ENCODE peak calls at places on chromosomes 11 and 22, in four cellular contexts. H is K562, A is GM12878, M is HepG2. W is an unnamed sample.

GRCh38 chr11:95791385-95792033 is 1.2 kb downstream of the CEP57 start:
- DNase-seq in H (no peak), A (no peak), M (no peak), W (no peak)

GRCh38 chr22:47204002-47204979 is 441.8 kb downstream of the TBC1D22A start:
- DNase-seq in H (no peak), A (no peak), M (no peak), W (no peak)

GRCh38 chr22:40982482-40983385 is 31.6 kb downstream of the RBX1 start:
- DNase-seq in H (no peak), A (no peak), M (no peak), W (no peak)

GRCh38 chr22:24338701-24339451 is 68.2 kb downstream of the SPECC1L start:
- DNase-seq in H (no peak), A (no peak), M (no peak), W (no peak)

GRCh38 chr22:19043111-19044085 is 78.8 kb downstream of the DGCR2 start:
- DNase-seq in H (no peak), A (no peak), M (no peak), W (no peak)

GRCh38 chr11:128532016-128532570 is 55.3 kb downstream of the ETS1 start:
- DNase-seq in H (no peak), A (no peak), M (no peak), W (no peak)

GRCh38 chr11:119445850-119446249 is 22.9 kb upstream of the THY1 start:
- DNase-seq in H (no peak), A (no peak), M (no peak), W (no peak)

GRCh38 chr11:119728651-119729580 is at the start of gene NECTIN1:
- DNase-seq in H (peak; percentile 79), A (no peak), M (peak; percentile 76), W (peak; percentile 96)

GRCh38 chr11:115918579-115918978 is 414.4 kb upstream of the CADM1 start:
- DNase-seq in H (no peak), A (no peak), M (no peak), W (no peak)

GRCh38 chr22:49502126-49502826 is 325.4 kb downstream of the BRD1 start:
- DNase-seq in H (no peak), A (no peak), M (peak; percentile 19), W (no peak)

GRCh38 chr11:109619498-109619897 is 197.5 kb downstream of the C11orf87 start:
- DNase-seq in H (no peak), A (no peak), M (no peak), W (no peak)

GRCh38 chr11:64629796-64630562 is 39.0 kb downstream of the SLC22A12 start:
- DNase-seq in H (peak; percentile 92), A (no peak), M (no peak), W (peak; percentile 85)

GRCh38 chr11:7490535-7490934 is 5.2 kb downstream of the OLFML1 start:
- DNase-seq in H (no peak), A (no peak), M (no peak), W (no peak)

GRCh38 chr11:108498046-108498815 is at the start of gene POGLUT3:
- DNase-seq in H (peak; percentile 81), A (no peak), M (peak; percentile 41), W (peak; percentile 93)

GRCh38 chr11:63530021-63530420 is 6.6 kb upstream of the PLAAT4 start:
- DNase-seq in H (no peak), A (no peak), M (no peak), W (no peak)

GRCh38 chr11:91813263-91813662 is 411.4 kb upstream of the FAT3 start:
- DNase-seq in H (no peak), A (no peak), M (no peak), W (no peak)

GRCh38 chr11:107565219-107565937 is at the start of gene ALKBH8:
- DNase-seq in H (peak; percentile 83), A (peak; percentile 50), M (peak; percentile 54), W (peak; percentile 73)

GRCh38 chr11:47593934-47594855 is at the start of gene C1QTNF4:
- DNase-seq in H (no peak), A (no peak), M (no peak), W (peak; percentile 86)

GRCh38 chr11:47130541-47130940 is 46.1 kb downstream of the ARFGAP2 start:
- DNase-seq in H (peak; percentile 29), A (no peak), M (no peak), W (no peak)

GRCh38 chr11:95068549-95068948 is 1.8 kb downstream of the SRSF8 start:
- DNase-seq in H (peak; percentile 95), A (peak; percentile 88), M (peak; percentile 95), W (peak; percentile 68)

GRCh38 chr11:17822021-17822781 is 87.6 kb downstream of the KCNC1 start:
- DNase-seq in H (no peak), A (no peak), M (no peak), W (no peak)

GRCh38 chr11:116613201-116613910 is 159.4 kb downstream of the BUD13 start:
- DNase-seq in H (no peak), A (no peak), M (no peak), W (no peak)

GRCh38 chr11:25435197-25435596 is 896.7 kb upstream of the ANO3 start:
- DNase-seq in H (no peak), A (no peak), M (peak; percentile 31), W (no peak)

GRCh38 chr22:27726726-27727449 is 74.7 kb downstream of the MN1 start:
- DNase-seq in H (peak; percentile 95), A (no peak), M (peak; percentile 4), W (no peak)

GRCh38 chr22:17106785-17107546 is 14.2 kb downstream of the TMEM121B start:
- DNase-seq in H (no peak), A (no peak), M (no peak), W (no peak)

GRCh38 chr11:12276356-12276755 is 101.0 kb upstream of the PARVA start:
- DNase-seq in H (no peak), A (no peak), M (no peak), W (no peak)

GRCh38 chr11:3225159-3225758 is 6.6 kb upstream of the MRGPRG start:
- DNase-seq in H (no peak), A (no peak), M (no peak), W (peak; percentile 39)

GRCh38 chr22:47192651-47193437 is 430.4 kb downstream of the TBC1D22A start:
- DNase-seq in H (peak; percentile 18), A (no peak), M (no peak), W (no peak)

GRCh38 chr11:120601566-120601965 is 90.0 kb downstream of the GRIK4 start:
- DNase-seq in H (no peak), A (no peak), M (no peak), W (no peak)

GRCh38 chr22:39343259-39344045 is 6.3 kb upstream of the SYNGR1 start:
- DNase-seq in H (peak; percentile 70), A (peak; percentile 36), M (peak; percentile 70), W (peak; percentile 59)

GRCh38 chr11:119829407-119829806 is 100.4 kb upstream of the NECTIN1 start:
- DNase-seq in H (no peak), A (no peak), M (no peak), W (no peak)

GRCh38 chr22:46065733-46066454 is 84.4 kb upstream of the PPARA start:
- DNase-seq in H (no peak), A (no peak), M (no peak), W (no peak)

GRCh38 chr11:16095756-16096155 is 260.6 kb downstream of the SOX6 start:
- DNase-seq in H (no peak), A (no peak), M (no peak), W (no peak)

GRCh38 chr22:23574371-23574811 is 5.7 kb downstream of the IGLL1 start:
- DNase-seq in H (no peak), A (no peak), M (no peak), W (no peak)

GRCh38 chr11:33065445-33066178 is 26.2 kb downstream of the TCP11L1 start:
- DNase-seq in H (peak; percentile 77), A (no peak), M (peak; percentile 50), W (peak; percentile 74)

GRCh38 chr11:46524201-46524600 is 69.6 kb downstream of the AMBRA1 start:
- DNase-seq in H (no peak), A (no peak), M (no peak), W (no peak)

DNA sequence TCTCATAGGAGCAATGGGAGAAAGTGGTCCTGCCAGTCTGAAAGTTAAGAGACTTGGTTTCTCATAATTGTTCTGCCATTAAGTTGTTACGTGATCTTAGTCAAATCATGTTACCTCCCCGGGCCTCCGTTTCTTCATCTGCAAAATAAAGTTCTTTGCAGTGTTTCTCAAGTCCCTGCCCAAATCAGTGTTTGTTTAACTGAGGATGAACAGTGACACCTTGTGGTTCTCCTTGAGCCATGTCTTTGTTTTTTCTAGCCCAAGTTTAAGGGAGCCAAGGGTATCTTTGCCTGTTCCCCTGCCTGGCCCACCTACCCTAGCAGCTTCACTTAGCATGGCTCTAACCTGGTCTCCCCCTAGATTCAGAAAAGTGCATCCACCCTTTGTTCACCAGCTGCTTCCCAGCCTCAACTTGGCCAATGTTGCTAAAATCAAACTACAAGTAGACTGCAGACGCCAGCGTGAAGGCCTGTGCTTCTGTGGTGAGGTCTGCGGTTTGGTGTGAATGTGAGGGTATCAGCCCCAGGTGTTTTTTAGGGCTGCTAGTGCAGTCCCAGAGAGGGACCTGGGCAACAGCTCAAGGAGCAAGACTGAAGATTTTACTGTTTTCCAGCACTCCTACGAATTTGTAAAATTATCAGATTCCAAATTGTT is 35.5 kb downstream of the FZD4 start:
- DNase-seq in H (peak; percentile 69), A (no peak), M (peak; percentile 43), W (peak; percentile 56)
- TF ChIP-seq FOXM1 in H (no peak), A (no peak), M (no peak), W (no peak)

DNA sequence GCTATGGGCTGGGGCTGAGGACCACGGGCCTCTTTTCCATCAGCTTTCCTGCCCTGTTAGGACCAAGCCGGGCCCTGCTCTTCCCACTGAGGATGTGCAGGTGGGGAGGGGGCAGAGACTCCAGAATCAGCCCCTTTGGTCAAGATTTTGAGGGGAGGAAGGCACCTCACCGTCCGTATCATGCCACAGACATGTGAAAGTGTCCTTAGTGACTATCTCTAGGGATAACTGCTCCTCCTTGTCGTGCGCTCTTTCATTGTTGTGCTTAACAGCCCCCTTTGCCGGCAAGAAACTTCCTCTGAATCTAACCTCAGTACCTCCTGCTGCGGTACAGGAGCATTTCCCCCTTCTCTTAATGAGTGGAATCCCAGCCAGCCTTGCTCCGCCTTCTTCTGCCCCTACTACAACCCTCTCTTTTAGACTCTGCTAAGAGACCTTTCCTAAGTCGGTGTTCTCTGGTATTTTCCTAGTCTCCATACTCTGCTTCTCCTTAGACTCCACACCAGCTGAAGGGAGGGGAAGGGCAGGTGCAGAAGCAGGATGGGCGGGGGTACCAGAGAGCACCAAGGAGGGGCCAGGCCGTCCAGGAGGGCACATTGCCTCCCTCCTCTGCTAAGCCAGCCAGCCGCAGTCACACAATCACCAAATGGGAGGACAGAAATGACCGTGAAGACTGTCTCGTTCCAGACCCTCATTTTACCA is 1.4 kb upstream of the B3GAT1 start:
- DNase-seq in H (no peak), A (no peak), M (no peak), W (no peak)
- TF ChIP-seq JUND in H (no peak), A (no peak), M (no peak), W (no peak)

DNA sequence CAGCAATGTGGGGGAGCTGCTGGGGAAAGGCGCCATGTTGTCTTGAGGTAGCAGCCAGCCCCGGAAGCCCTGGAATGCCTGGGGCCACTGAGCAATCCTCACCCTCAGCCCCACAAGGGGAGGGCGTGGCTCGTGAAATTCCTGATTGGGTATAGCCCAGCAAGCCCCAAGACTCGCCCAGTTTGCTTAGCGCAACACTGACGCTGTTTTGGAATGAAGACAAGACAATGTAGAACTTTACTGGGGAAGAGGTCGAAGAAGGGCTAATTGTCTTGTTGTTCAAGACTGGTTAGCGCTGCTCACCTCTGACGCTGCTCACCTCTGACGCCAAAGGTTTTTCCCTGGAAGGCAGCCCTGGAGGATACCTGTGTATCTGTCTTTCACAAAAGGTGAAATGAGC is 47.6 kb downstream of the ST3GAL4 start:
- DNase-seq in H (no peak), A (no peak), M (no peak), W (no peak)
- TF ChIP-seq FOXM1 in H (no peak), A (no peak), M (no peak), W (no peak)

GRCh38 chr11:34650528-34650927 is 29.6 kb downstream of the EHF start:
- DNase-seq in H (peak; percentile 65), A (peak; percentile 91), M (no peak), W (no peak)
- TF ChIP-seq JUND in H (peak; percentile 19), A (peak; percentile 69), M (no peak), W (no peak)